ENCODE peak calls at places on chromosomes 12 and 14, in ten cellular contexts. N, C, X, A, S, Z, W, R, O and Q are unnamed samples.
A peak's percentile ranks its signal among the peaks of the same experiment; 100 is the strongest.

GRCh38 chr12:92973614-92974013 is 44.5 kb upstream of the EEA1 start:
- DNase-seq in N (peak; percentile 87), C (peak; percentile 80), X (peak; percentile 71), A (no peak), S (no peak), Z (peak; percentile 73), W (no peak), R (no peak), O (peak; percentile 80), Q (peak; percentile 88)

GRCh38 chr14:33280646-33281045 is 342.0 kb downstream of the NPAS3 start:
- DNase-seq in N (peak; percentile 6), C (peak; percentile 67), X (no peak), A (no peak), S (no peak), Z (peak; percentile 58), W (no peak), R (no peak), O (no peak), Q (peak; percentile 30)

GRCh38 chr12:46470039-46470627 is 97.6 kb upstream of the SLC38A2 start:
- DNase-seq in N (no peak), C (no peak), X (no peak), A (no peak), S (no peak), Z (no peak), W (no peak), R (no peak), O (no peak), Q (no peak)

GRCh38 chr14:62101189-62101588 is 339.0 kb downstream of the SNAPC1 start:
- DNase-seq in N (no peak), C (no peak), X (no peak), A (no peak), S (no peak), Z (no peak), W (no peak), R (no peak), O (no peak), Q (no peak)

GRCh38 chr12:89880695-89881350 is 172.2 kb upstream of the ATP2B1 start:
- DNase-seq in N (no peak), C (no peak), X (no peak), A (no peak), S (no peak), Z (no peak), W (no peak), R (no peak), O (peak; percentile 78), Q (no peak)

GRCh38 chr12:98758331-98758730 is 113.2 kb downstream of the APAF1 start:
- DNase-seq in N (peak; percentile 24), C (peak; percentile 86), X (no peak), A (no peak), S (no peak), Z (no peak), W (no peak), R (no peak), O (no peak), Q (no peak)

GRCh38 chr12:60185060-60185459 is 589.2 kb downstream of the SLC16A7 start:
- DNase-seq in N (no peak), C (no peak), X (no peak), A (no peak), S (no peak), Z (no peak), W (no peak), R (no peak), O (no peak), Q (no peak)

GRCh38 chr14:100222219-100223093 is 16.5 kb upstream of the YY1 start:
- DNase-seq in N (no peak), C (no peak), X (no peak), A (no peak), S (no peak), Z (no peak), W (no peak), R (peak; percentile 48), O (no peak), Q (no peak)

GRCh38 chr14:92986254-92987147 is 63.6 kb downstream of the CHGA start:
- DNase-seq in N (peak; percentile 81), C (peak; percentile 79), X (no peak), A (no peak), S (no peak), Z (peak; percentile 86), W (no peak), R (no peak), O (no peak), Q (peak; percentile 40)

GRCh38 chr14:76876076-76876475 is 49.9 kb downstream of the LRRC74A start:
- DNase-seq in N (peak; percentile 87), C (peak; percentile 85), X (peak; percentile 24), A (peak; percentile 48), S (peak; percentile 62), Z (peak; percentile 87), W (peak; percentile 55), R (peak; percentile 79), O (no peak), Q (peak; percentile 32)

GRCh38 chr12:52498971-52499370 is 5.9 kb upstream of the KRT6A start:
- DNase-seq in N (no peak), C (no peak), X (no peak), A (no peak), S (no peak), Z (no peak), W (no peak), R (no peak), O (no peak), Q (no peak)

GRCh38 chr12:113186666-113187325 is 1.3 kb downstream of the RITA1 start:
- DNase-seq in N (no peak), C (no peak), X (no peak), A (peak; percentile 42), S (no peak), Z (no peak), W (no peak), R (no peak), O (no peak), Q (no peak)

GRCh38 chr14:43003845-43004244 is 1397.2 kb downstream of the LRFN5 start:
- DNase-seq in N (peak; percentile 1), C (peak; percentile 0), X (no peak), A (no peak), S (peak; percentile 1), Z (no peak), W (no peak), R (no peak), O (no peak), Q (no peak)

GRCh38 chr14:85535916-85536834 is 6.2 kb downstream of the FLRT2 start:
- DNase-seq in N (peak; percentile 79), C (peak; percentile 92), X (no peak), A (no peak), S (no peak), Z (peak; percentile 35), W (no peak), R (peak; percentile 72), O (no peak), Q (no peak)

GRCh38 chr14:82045339-82045738 is 511.7 kb upstream of the SEL1L start:
- DNase-seq in N (no peak), C (no peak), X (no peak), A (no peak), S (no peak), Z (no peak), W (no peak), R (no peak), O (no peak), Q (no peak)

GRCh38 chr12:77010637-77011548 is 54.5 kb downstream of the E2F7 start:
- DNase-seq in N (peak; percentile 88), C (peak; percentile 77), X (peak; percentile 12), A (peak; percentile 77), S (peak; percentile 81), Z (peak; percentile 78), W (peak; percentile 52), R (peak; percentile 72), O (peak; percentile 33), Q (peak; percentile 32)
- H3K4me3 ChIP-seq in N (no peak overlapping the region), C (no peak overlapping the region), X (no peak overlapping the region), A (no peak overlapping the region), S (no peak overlapping the region), Z (no peak overlapping the region), W (no peak overlapping the region), R (no peak overlapping the region), O (no peak overlapping the region), Q (no peak overlapping the region)

GRCh38 chr14:67464377-67464776 is 24.1 kb downstream of the TMEM229B start:
- DNase-seq in N (no peak), C (no peak), X (no peak), A (no peak), S (no peak), Z (no peak), W (no peak), R (no peak), O (no peak), Q (no peak)
- H3K4me3 ChIP-seq in N (no peak overlapping the region), C (no peak overlapping the region), X (no peak overlapping the region), A (no peak overlapping the region), S (no peak overlapping the region), Z (no peak overlapping the region), W (no peak overlapping the region), R (no peak overlapping the region), O (no peak overlapping the region), Q (no peak overlapping the region)

GRCh38 chr12:108803428-108804105 is 53.8 kb downstream of the SSH1 start:
- DNase-seq in N (peak; percentile 95), C (peak; percentile 95), X (peak; percentile 83), A (peak; percentile 85), S (peak; percentile 87), Z (peak; percentile 96), W (peak; percentile 78), R (peak; percentile 60), O (no peak), Q (peak; percentile 74)
- H3K4me3 ChIP-seq in N (no peak overlapping the region), C (peak overlapping the region; percentile 36), X (no peak overlapping the region), A (no peak overlapping the region), S (no peak overlapping the region), Z (no peak overlapping the region), W (no peak overlapping the region), R (no peak overlapping the region), O (no peak overlapping the region), Q (no peak overlapping the region)

GRCh38 chr12:1839956-1840550 is 19.7 kb downstream of the LRTM2 start:
- DNase-seq in N (no peak), C (no peak), X (no peak), A (no peak), S (no peak), Z (peak; percentile 46), W (no peak), R (no peak), O (no peak), Q (no peak)

GRCh38 chr12:1839464-1839863 is 19.1 kb downstream of the LRTM2 start:
- DNase-seq in N (no peak), C (no peak), X (no peak), A (no peak), S (no peak), Z (no peak), W (no peak), R (no peak), O (no peak), Q (no peak)

GRCh38 chr12:1838223-1838993 is 18.0 kb downstream of the LRTM2 start:
- DNase-seq in N (no peak), C (no peak), X (no peak), A (no peak), S (no peak), Z (no peak), W (no peak), R (no peak), O (no peak), Q (no peak)

GRCh38 chr12:1837541-1838206 is 17.3 kb downstream of the LRTM2 start:
- DNase-seq in N (peak; percentile 70), C (no peak), X (no peak), A (no peak), S (no peak), Z (peak; percentile 35), W (no peak), R (no peak), O (no peak), Q (no peak)

DNA sequence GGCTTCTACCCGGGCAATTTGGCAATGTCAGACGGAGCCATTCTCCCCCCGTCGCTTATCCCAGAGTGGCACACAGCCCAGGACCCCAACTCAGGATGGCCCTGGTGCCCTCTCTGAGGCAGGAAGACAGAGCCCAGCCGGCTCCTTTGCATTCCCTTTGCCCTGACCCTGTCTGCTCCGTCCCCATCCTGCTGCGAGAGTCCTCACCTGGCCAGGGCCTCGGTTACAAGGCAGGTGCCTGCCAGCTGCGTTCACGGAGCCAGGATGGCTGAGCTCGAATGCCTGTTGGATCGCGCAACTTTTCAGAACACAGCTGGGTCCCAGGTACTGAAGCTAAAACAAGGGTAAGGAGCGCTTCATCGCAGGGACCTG is 18.6 kb downstream of the LRTM2 start:
- DNase-seq in N (no peak), C (no peak), X (no peak), A (no peak), S (no peak), Z (no peak), W (no peak), R (no peak), O (no peak), Q (no peak)
- H3K4me3 ChIP-seq in N (no peak overlapping the region), C (no peak overlapping the region), X (no peak overlapping the region), A (no peak overlapping the region), S (no peak overlapping the region), Z (no peak overlapping the region), W (no peak overlapping the region), R (no peak overlapping the region), O (no peak overlapping the region), Q (no peak overlapping the region)